ENCODE peak calls at places on chromosomes 1 and 21, in four cellular contexts. J, O, D and U are unnamed samples.
A peak's percentile ranks its signal among the peaks of the same experiment; 100 is the strongest.

GRCh38 chr1:169240449-169241242 is 127.0 kb downstream of the NME7 start:
- DNase-seq in J (no peak), O (no peak), D (no peak), U (no peak)

GRCh38 chr1:37930246-37931142 is 16.4 kb downstream of the INPP5B start:
- DNase-seq in J (no peak), O (peak; percentile 10), D (no peak), U (no peak)

GRCh38 chr1:100363831-100364230 is 11.5 kb downstream of the CDC14A start:
- DNase-seq in J (no peak), O (no peak), D (no peak), U (no peak)

GRCh38 chr21:17089121-17089520 is 423.7 kb upstream of the CXADR start:
- DNase-seq in J (no peak), O (no peak), D (no peak), U (no peak)

GRCh38 chr21:44914176-44914874 is 6.4 kb downstream of the ITGB2 start:
- DNase-seq in J (no peak), O (no peak), D (no peak), U (no peak)

GRCh38 chr1:62875676-62876075 is 91.7 kb downstream of the ATG4C start:
- DNase-seq in J (no peak), O (no peak), D (no peak), U (no peak)

GRCh38 chr1:98030483-98030882 is 109.6 kb upstream of the DPYD start:
- DNase-seq in J (no peak), O (no peak), D (no peak), U (no peak)

GRCh38 chr1:17717595-17717994 is 37.5 kb upstream of the ACTL8 start:
- DNase-seq in J (no peak), O (no peak), D (no peak), U (no peak)

GRCh38 chr1:110749960-110750359 is 75.2 kb upstream of the KCNA3 start:
- DNase-seq in J (no peak), O (no peak), D (no peak), U (no peak)

GRCh38 chr1:87024936-87025537 is 110.6 kb downstream of the HS2ST1 start:
- DNase-seq in J (peak; percentile 15), O (peak; percentile 29), D (no peak), U (peak; percentile 20)

GRCh38 chr1:170881268-170882265 is 53.8 kb upstream of the MROH9 start:
- DNase-seq in J (peak; percentile 37), O (no peak), D (no peak), U (no peak)

GRCh38 chr1:176791911-176792310 is 328.9 kb downstream of the PAPPA2 start:
- DNase-seq in J (no peak), O (no peak), D (no peak), U (no peak)

GRCh38 chr1:94962745-94963265 is 35.9 kb upstream of the CNN3 start:
- DNase-seq in J (no peak), O (no peak), D (no peak), U (no peak)

GRCh38 chr1:190000365-190000872 is 477.2 kb downstream of the BRINP3 start:
- DNase-seq in J (no peak), O (no peak), D (no peak), U (no peak)

GRCh38 chr1:107405241-107405640 is 264.4 kb downstream of the NTNG1 start:
- DNase-seq in J (no peak), O (no peak), D (no peak), U (no peak)

GRCh38 chr1:172585348-172585747 is 52.4 kb downstream of the SUCO start:
- DNase-seq in J (no peak), O (no peak), D (no peak), U (no peak)

GRCh38 chr1:171655215-171656116 is 3.0 kb upstream of the MYOC start:
- DNase-seq in J (peak; percentile 18), O (peak; percentile 67), D (peak; percentile 98), U (peak; percentile 80)

GRCh38 chr21:39452965-39453332 is 1.2 kb downstream of the SH3BGR start:
- DNase-seq in J (no peak), O (no peak), D (no peak), U (no peak)

GRCh38 chr1:156114919-156115513 is 505 bp downstream of the LMNA start:
- DNase-seq in J (no peak), O (no peak), D (peak; percentile 79), U (no peak)

GRCh38 chr1:12075195-12076114 is 12.4 kb downstream of the TNFRSF8 start:
- DNase-seq in J (no peak), O (no peak), D (no peak), U (no peak)

GRCh38 chr1:212070720-212071302 is 35.3 kb downstream of the DTL start:
- DNase-seq in J (peak; percentile 13), O (no peak), D (no peak), U (no peak)

GRCh38 chr1:229253170-229253974 is 17.5 kb upstream of the RAB4A start:
- DNase-seq in J (no peak), O (no peak), D (no peak), U (no peak)

GRCh38 chr1:5586629-5587028 is 405.6 kb downstream of the NPHP4 start:
- DNase-seq in J (no peak), O (no peak), D (no peak), U (no peak)

GRCh38 chr1:25028587-25028909 is 98.5 kb upstream of the RUNX3 start:
- DNase-seq in J (no peak), O (no peak), D (no peak), U (no peak)

GRCh38 chr1:109620396-109620817 is 770 bp downstream of the AMPD2 start:
- DNase-seq in J (no peak), O (peak; percentile 63), D (no peak), U (no peak)

GRCh38 chr21:46150491-46151121 is 4.8 kb downstream of the FTCD start:
- DNase-seq in J (no peak), O (no peak), D (no peak), U (no peak)

GRCh38 chr1:181206513-181206912 is 118.0 kb downstream of the IER5 start:
- DNase-seq in J (no peak), O (no peak), D (no peak), U (no peak)

GRCh38 chr1:186139706-186140105 is 235.3 kb downstream of the TPR start:
- DNase-seq in J (no peak), O (no peak), D (no peak), U (no peak)
- H3K9ac ChIP-seq in J (no peak overlapping the region), O (no peak overlapping the region), D (no peak overlapping the region), U (no peak overlapping the region)

GRCh38 chr1:67733741-67734690 is 49.0 kb downstream of the GADD45A start:
- DNase-seq in J (no peak), O (peak; percentile 95), D (peak; percentile 43), U (no peak)

GRCh38 chr1:67735220-67735619 is 50.2 kb downstream of the GADD45A start:
- DNase-seq in J (no peak), O (no peak), D (no peak), U (no peak)

GRCh38 chr1:67737875-67738274 is 52.9 kb downstream of the GADD45A start:
- DNase-seq in J (no peak), O (no peak), D (no peak), U (no peak)

GRCh38 chr1:67736750-67737149 is 51.7 kb downstream of the GADD45A start:
- DNase-seq in J (no peak), O (no peak), D (no peak), U (no peak)

DNA sequence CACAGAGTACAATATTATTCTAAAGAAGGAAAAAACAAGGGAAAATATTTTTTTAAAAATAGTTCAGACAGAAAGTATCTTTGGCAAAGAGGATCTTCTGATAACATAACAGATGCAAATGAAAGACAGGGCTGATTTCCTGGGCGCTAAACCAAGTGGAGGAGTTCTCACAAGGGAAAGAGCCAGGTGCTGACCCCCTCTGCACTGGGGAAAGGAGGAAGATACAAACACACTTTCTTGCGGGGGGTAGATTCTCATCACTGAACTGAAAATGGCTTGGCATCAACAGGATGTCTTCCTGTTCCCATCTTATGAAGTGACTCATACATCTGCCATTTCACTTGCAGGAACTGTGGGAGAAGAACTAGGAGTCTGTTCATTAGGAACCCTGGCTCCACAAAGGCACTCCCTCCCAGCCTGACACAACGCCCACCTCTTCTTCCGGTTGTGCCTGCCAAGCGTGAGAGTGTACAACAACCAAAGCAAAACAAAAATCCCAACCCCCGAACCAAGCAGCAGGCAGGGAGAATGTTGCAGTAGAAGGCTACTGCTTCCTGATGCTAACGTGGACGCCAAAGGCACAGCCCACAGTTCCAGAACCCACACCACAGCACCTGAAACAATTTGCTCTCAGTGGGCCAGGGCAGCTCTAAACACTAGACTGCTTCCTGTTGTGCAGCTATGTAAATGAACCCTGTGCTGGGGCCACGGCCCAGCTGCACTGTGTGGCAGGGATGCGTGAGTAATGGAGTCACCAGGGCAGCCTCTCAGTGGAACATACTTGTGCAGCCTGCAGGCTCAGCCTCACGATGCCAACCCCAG is 51.0 kb downstream of the GADD45A start:
- DNase-seq in J (peak; percentile 45), O (peak; percentile 66), D (no peak), U (no peak)
- H3K4me1 ChIP-seq in J (peaks cover 16% of the 10 kb centered on the region), O (peaks cover 72% of the 10 kb centered on the region), D (peaks cover 5% of the 10 kb centered on the region), U (peaks cover 13% of the 10 kb centered on the region)

DNA sequence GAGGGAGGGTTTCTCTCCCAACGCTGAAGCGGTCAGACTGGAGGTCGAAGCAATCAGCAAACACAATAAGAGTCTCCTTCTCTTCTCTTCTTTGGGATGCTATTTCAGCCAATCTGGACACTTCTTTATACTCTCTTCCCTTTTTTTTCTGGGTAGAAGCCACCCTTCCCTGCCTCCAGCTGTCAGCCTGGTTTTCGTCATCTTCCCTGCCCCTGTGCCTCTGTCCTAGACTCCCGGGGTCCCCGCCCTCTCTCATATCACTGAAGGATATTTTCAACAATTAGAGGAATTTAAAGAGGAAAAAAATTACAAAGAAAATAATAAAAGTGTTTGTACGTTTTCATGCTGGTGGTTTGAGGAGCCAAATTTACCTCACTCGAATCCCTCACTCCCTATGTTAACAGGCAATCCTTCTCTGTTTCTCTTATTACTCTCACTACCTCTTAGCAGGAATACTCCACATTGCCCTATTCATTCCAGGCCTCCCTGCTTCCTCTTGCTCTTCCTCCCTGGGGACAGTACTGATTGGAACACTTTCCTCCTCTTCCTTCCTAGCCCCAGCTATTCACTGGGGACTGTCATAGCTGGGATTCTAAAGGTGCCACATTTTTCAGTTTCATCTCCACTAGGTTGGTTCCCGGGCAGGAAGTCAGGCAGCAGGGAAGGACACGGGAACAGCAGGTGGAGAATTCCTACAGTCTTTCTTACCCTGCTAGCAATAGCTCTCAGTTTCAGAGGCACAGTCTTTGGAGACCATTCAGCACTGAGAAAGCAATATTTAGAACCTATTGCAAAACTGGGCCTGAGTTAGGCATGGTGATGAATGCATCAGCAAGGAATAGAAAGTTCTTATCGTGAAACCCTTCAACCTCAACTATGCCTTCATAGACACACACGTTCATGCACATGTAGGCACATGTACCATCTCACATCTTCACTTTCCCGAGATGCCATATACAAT is 288.0 kb downstream of the PBX1 start:
- DNase-seq in J (no peak), O (no peak), D (no peak), U (no peak)
- TF ChIP-seq ZNF274 in J (no peak), O (no peak), D (no peak), U (no peak)

GRCh38 chr1:26858891-26859630 is 3.9 kb upstream of the SFN start:
- DNase-seq in J (no peak), O (no peak), D (no peak), U (no peak)
- H3K9ac ChIP-seq in J (no peak overlapping the region), O (peak overlapping the region; percentile 28), D (no peak overlapping the region), U (peak overlapping the region; percentile 4)

GRCh38 chr1:3114131-3114744 is 45.2 kb downstream of the PRDM16 start:
- DNase-seq in J (no peak), O (no peak), D (no peak), U (no peak)
- H3K4me1 ChIP-seq in J (no peaks in the 10 kb centered on the region), O (no peaks in the 10 kb centered on the region), D (no peaks in the 10 kb centered on the region), U (peaks cover 11% of the 10 kb centered on the region)